ENCODE peak calls at places on chromosomes 16 and 17, in four cellular contexts. D is non-pigmented ciliary epithelial cell, J is GM12864, F is Right ventricle myocardium superior. O is an unnamed sample.

GRCh38 chr16:85170066-85171003 is 58.1 kb upstream of the CIBAR2 start:
- DNase-seq in F (peak; percentile 43), D (no peak), J (no peak), O (no peak)

GRCh38 chr16:10971560-10971961 is 27.2 kb downstream of the CLEC16A start:
- DNase-seq in D (no peak), F (no peak), J (no peak), O (no peak)

GRCh38 chr17:17526369-17526768 is 30.2 kb upstream of the RASD1 start:
- DNase-seq in F (peak; percentile 74), D (no peak), J (no peak), O (no peak)

GRCh38 chr16:57640612-57641011 is 12.2 kb downstream of the ADGRG1 start:
- DNase-seq in D (no peak), J (no peak), F (no peak), O (no peak)

GRCh38 chr17:70519300-70519699 is 350.0 kb downstream of the KCNJ2 start:
- DNase-seq in D (no peak), F (no peak), J (no peak), O (no peak)

GRCh38 chr17:15108992-15109391 is 156.1 kb downstream of the PMP22 start:
- DNase-seq in J (no peak), F (no peak), D (no peak), O (no peak)

GRCh38 chr16:89363621-89364393 is 126.6 kb downstream of the ANKRD11 start:
- DNase-seq in F (no peak), D (no peak), J (no peak), O (no peak)

GRCh38 chr16:81866820-81867440 is 87.8 kb downstream of the PLCG2 start:
- DNase-seq in D (no peak), F (peak; percentile 83), J (no peak), O (no peak)

GRCh38 chr16:85673529-85674417 is 15.0 kb downstream of the GINS2 start:
- DNase-seq in J (no peak), D (peak; percentile 30), F (peak; percentile 81), O (no peak)

GRCh38 chr16:4293822-4294457 is 21.1 kb upstream of the TFAP4 start:
- DNase-seq in F (peak; percentile 65), J (no peak), D (no peak), O (no peak)

GRCh38 chr17:47949951-47950350 is 7.7 kb downstream of the PRR15L start:
- DNase-seq in J (no peak), F (no peak), D (no peak), O (no peak)

GRCh38 chr17:7515912-7516610 is 31.9 kb downstream of the POLR2A start:
- DNase-seq in F (no peak), J (no peak), D (no peak), O (no peak)

GRCh38 chr17:65058151-65058550 is 1.6 kb upstream of the GNA13 start:
- DNase-seq in F (no peak), J (no peak), D (no peak), O (no peak)

GRCh38 chr17:82382933-82383255 is 11.3 kb downstream of the UTS2R start:
- DNase-seq in F (peak; percentile 41), J (no peak), D (no peak), O (no peak)

GRCh38 chr16:47059991-47060390 is 83.8 kb downstream of the NETO2 start:
- DNase-seq in D (no peak), F (no peak), J (no peak), O (no peak)

GRCh38 chr17:77783991-77784820 is 174.3 kb upstream of the TNRC6C start:
- DNase-seq in J (no peak), D (no peak), F (no peak), O (no peak)